ENCODE peak calls at places on chromosomes 1 and 21, in four cellular contexts. N is BE2C, E is H9, C is lower leg skin. B is an unnamed sample.

GRCh38 chr21:25573409-25574206 is 33.7 kb downstream of the MRPL39 start:
- DNase-seq in C (no peak), E (no peak), N (peak), B (no peak)

GRCh38 chr1:83086346-83086745 is 912.6 kb downstream of the TTLL7 start:
- DNase-seq in E (no peak), C (no peak), N (no peak), B (no peak)

GRCh38 chr21:43726686-43727570 is 8.0 kb downstream of the PDXK start:
- DNase-seq in E (no peak), N (no peak), C (no peak), B (no peak)

GRCh38 chr21:38995071-38995669 is 188.1 kb downstream of the PSMG1 start:
- DNase-seq in C (no peak), E (no peak), N (no peak), B (no peak)

GRCh38 chr1:84785231-84785630 is 95.0 kb upstream of the SSX2IP start:
- DNase-seq in E (no peak), C (no peak), N (no peak), B (no peak)

GRCh38 chr1:60924165-60924564 is 158.2 kb upstream of the NFIA start:
- DNase-seq in E (no peak), C (no peak), N (no peak), B (no peak)

GRCh38 chr1:234243872-234244271 is 129.4 kb upstream of the COA6 start:
- DNase-seq in C (no peak), E (no peak), N (no peak), B (no peak)

GRCh38 chr1:64857347-64857746 is 109.0 kb downstream of the JAK1 start:
- DNase-seq in E (no peak), C (peak), N (no peak), B (no peak)

GRCh38 chr1:41868241-41868953 is 50.3 kb downstream of the HIVEP3 start:
- DNase-seq in N (no peak), C (no peak), E (no peak), B (no peak)

B was measured in right atrium auricular region.